ENCODE peak calls at places on chromosomes 1 and 21, in six cellular contexts. One of them, this sample, is unnamed.
A peak's percentile ranks its signal among the peaks of the same experiment; 100 is the strongest.

GRCh38 chr1:203592156-203592555 is 34.5 kb upstream of the ATP2B4 start:
- DNase-seq in AG20443: no peak
- DNase-seq in nucleus accumbens: peak; percentile 13
- DNase-seq in H1: no peak
- DNase-seq in IMR-90: peak; percentile 42
- DNase-seq in hippocampal formation: peak; percentile 40
- DNase-seq in this sample: no peak

GRCh38 chr1:234934611-234935033 is 194.0 kb downstream of the TOMM20 start:
- DNase-seq in AG20443: no peak
- DNase-seq in nucleus accumbens: no peak
- DNase-seq in H1: no peak
- DNase-seq in IMR-90: peak; percentile 99
- DNase-seq in hippocampal formation: no peak
- DNase-seq in this sample: no peak

GRCh38 chr1:147853391-147853790 is 49.2 kb upstream of the GJA8 start:
- DNase-seq in AG20443: peak; percentile 47
- DNase-seq in nucleus accumbens: no peak
- DNase-seq in H1: no peak
- DNase-seq in IMR-90: peak; percentile 11
- DNase-seq in hippocampal formation: no peak
- DNase-seq in this sample: no peak

GRCh38 chr1:54499097-54500029 is 48.7 kb upstream of the ACOT11 start:
- DNase-seq in AG20443: peak; percentile 67
- DNase-seq in nucleus accumbens: no peak
- DNase-seq in H1: no peak
- DNase-seq in IMR-90: peak; percentile 36
- DNase-seq in hippocampal formation: no peak
- DNase-seq in this sample: peak; percentile 14

GRCh38 chr1:167052389-167052788 is 37.8 kb downstream of the GPA33 start:
- DNase-seq in AG20443: no peak
- DNase-seq in nucleus accumbens: no peak
- DNase-seq in H1: peak; percentile 38
- DNase-seq in IMR-90: no peak
- DNase-seq in hippocampal formation: no peak
- DNase-seq in this sample: no peak

GRCh38 chr1:246564839-246565750 is 966 bp downstream of the TFB2M start:
- DNase-seq in AG20443: no peak
- DNase-seq in nucleus accumbens: no peak
- DNase-seq in H1: no peak
- DNase-seq in IMR-90: no peak
- DNase-seq in hippocampal formation: no peak
- DNase-seq in this sample: no peak

GRCh38 chr1:214120951-214121350 is 133.2 kb downstream of the PROX1 start:
- DNase-seq in AG20443: no peak
- DNase-seq in nucleus accumbens: no peak
- DNase-seq in H1: no peak
- DNase-seq in IMR-90: no peak
- DNase-seq in hippocampal formation: no peak
- DNase-seq in this sample: no peak

GRCh38 chr1:175207971-175208370 is 15.4 kb upstream of the KIAA0040 start:
- DNase-seq in AG20443: no peak
- DNase-seq in nucleus accumbens: no peak
- DNase-seq in H1: no peak
- DNase-seq in IMR-90: no peak
- DNase-seq in hippocampal formation: no peak
- DNase-seq in this sample: no peak

GRCh38 chr1:236220473-236220872 is 61.3 kb downstream of the ERO1B start:
- DNase-seq in AG20443: no peak
- DNase-seq in nucleus accumbens: no peak
- DNase-seq in H1: no peak
- DNase-seq in IMR-90: no peak
- DNase-seq in hippocampal formation: no peak
- DNase-seq in this sample: no peak

GRCh38 chr1:51425955-51426354 is 93.1 kb downstream of the EPS15 start:
- DNase-seq in AG20443: no peak
- DNase-seq in nucleus accumbens: no peak
- DNase-seq in H1: no peak
- DNase-seq in IMR-90: no peak
- DNase-seq in hippocampal formation: no peak
- DNase-seq in this sample: no peak

GRCh38 chr1:61469365-61469764 is 255.6 kb downstream of the TM2D1 start:
- DNase-seq in AG20443: no peak
- DNase-seq in nucleus accumbens: no peak
- DNase-seq in H1: no peak
- DNase-seq in IMR-90: no peak
- DNase-seq in hippocampal formation: no peak
- DNase-seq in this sample: no peak

GRCh38 chr1:112815376-112815775 is 100.2 kb upstream of the PPM1J start:
- DNase-seq in AG20443: no peak
- DNase-seq in nucleus accumbens: no peak
- DNase-seq in H1: no peak
- DNase-seq in IMR-90: no peak
- DNase-seq in hippocampal formation: no peak
- DNase-seq in this sample: no peak

GRCh38 chr1:213326666-213327317 is 275.8 kb downstream of the RPS6KC1 start:
- DNase-seq in AG20443: peak; percentile 70
- DNase-seq in nucleus accumbens: no peak
- DNase-seq in H1: no peak
- DNase-seq in IMR-90: peak; percentile 77
- DNase-seq in hippocampal formation: no peak
- DNase-seq in this sample: no peak

GRCh38 chr1:111746614-111746999 is 7.4 kb upstream of the INKA2 start:
- DNase-seq in AG20443: no peak
- DNase-seq in nucleus accumbens: no peak
- DNase-seq in H1: no peak
- DNase-seq in IMR-90: no peak
- DNase-seq in hippocampal formation: no peak
- DNase-seq in this sample: no peak

GRCh38 chr21:46149205-46149901 is 6.0 kb downstream of the FTCD start:
- DNase-seq in AG20443: no peak
- DNase-seq in nucleus accumbens: no peak
- DNase-seq in H1: no peak
- DNase-seq in IMR-90: no peak
- DNase-seq in hippocampal formation: no peak
- DNase-seq in this sample: no peak

GRCh38 chr1:162397943-162398560 is 13.9 kb downstream of the SH2D1B start:
- DNase-seq in AG20443: no peak
- DNase-seq in nucleus accumbens: no peak
- DNase-seq in H1: no peak
- DNase-seq in IMR-90: no peak
- DNase-seq in hippocampal formation: no peak
- DNase-seq in this sample: no peak

GRCh38 chr1:210262167-210262896 is 29.7 kb downstream of the SERTAD4 start:
- DNase-seq in AG20443: peak; percentile 71
- DNase-seq in nucleus accumbens: no peak
- DNase-seq in H1: no peak
- DNase-seq in IMR-90: peak; percentile 60
- DNase-seq in hippocampal formation: no peak
- DNase-seq in this sample: no peak

GRCh38 chr1:214493126-214493796 is 58.1 kb downstream of the PTPN14 start:
- DNase-seq in AG20443: peak; percentile 24
- DNase-seq in nucleus accumbens: no peak
- DNase-seq in H1: no peak
- DNase-seq in IMR-90: peak; percentile 72
- DNase-seq in hippocampal formation: no peak
- DNase-seq in this sample: no peak

GRCh38 chr1:47986741-47987140 is 10.4 kb downstream of the TRABD2B start:
- DNase-seq in AG20443: peak; percentile 39
- DNase-seq in nucleus accumbens: no peak
- DNase-seq in H1: no peak
- DNase-seq in IMR-90: no peak
- DNase-seq in hippocampal formation: no peak
- DNase-seq in this sample: no peak

GRCh38 chr1:70675737-70676156 is 264.7 kb downstream of the CTH start:
- DNase-seq in AG20443: no peak
- DNase-seq in nucleus accumbens: no peak
- DNase-seq in H1: no peak
- DNase-seq in IMR-90: no peak
- DNase-seq in hippocampal formation: no peak
- DNase-seq in this sample: no peak

GRCh38 chr1:16215882-16216753 is 3.7 kb upstream of the ARHGEF19 start:
- DNase-seq in AG20443: peak; percentile 69
- DNase-seq in nucleus accumbens: no peak
- DNase-seq in H1: peak; percentile 95
- DNase-seq in IMR-90: peak; percentile 69
- DNase-seq in hippocampal formation: peak; percentile 25
- DNase-seq in this sample: peak; percentile 48

GRCh38 chr1:163094182-163094581 is 25.0 kb downstream of the RGS4 start:
- DNase-seq in AG20443: no peak
- DNase-seq in nucleus accumbens: no peak
- DNase-seq in H1: no peak
- DNase-seq in IMR-90: no peak
- DNase-seq in hippocampal formation: no peak
- DNase-seq in this sample: no peak